ENCODE peak calls at places on chromosome 2, in six cellular contexts. One of them, this sample, is unnamed.

GRCh38 chr2:20622731-20623130 is 28.2 kb downstream of the HS1BP3 start:
- DNase-seq in caudate nucleus: no peak
- DNase-seq in stimulated activated CD4-positive, alpha-beta T cell treated with anti-CD3 and anti-CD28 coated beads, TNF-alpha, amount 100 ng/mL, for 4 hours: no peak
- DNase-seq in LoVo: no peak
- DNase-seq in skeletal muscle cell: no peak
- DNase-seq in amygdala: no peak
- DNase-seq in this sample: no peak

GRCh38 chr2:149808556-149808955 is 221.0 kb upstream of the MMADHC start:
- DNase-seq in caudate nucleus: no peak
- DNase-seq in LoVo: no peak
- DNase-seq in skeletal muscle cell: no peak
- DNase-seq in stimulated activated CD4-positive, alpha-beta T cell treated with anti-CD3 and anti-CD28 coated beads, TNF-alpha, amount 100 ng/mL, for 4 hours: no peak
- DNase-seq in amygdala: no peak
- DNase-seq in this sample: no peak

GRCh38 chr2:166057363-166058169 is 70.3 kb downstream of the SCN1A start:
- DNase-seq in caudate nucleus: no peak
- DNase-seq in amygdala: no peak
- DNase-seq in LoVo: peak
- DNase-seq in stimulated activated CD4-positive, alpha-beta T cell treated with anti-CD3 and anti-CD28 coated beads, TNF-alpha, amount 100 ng/mL, for 4 hours: no peak
- DNase-seq in skeletal muscle cell: peak
- DNase-seq in this sample: no peak

GRCh38 chr2:59804662-59805258 is 748.7 kb downstream of the BCL11A start:
- DNase-seq in skeletal muscle cell: no peak
- DNase-seq in stimulated activated CD4-positive, alpha-beta T cell treated with anti-CD3 and anti-CD28 coated beads, TNF-alpha, amount 100 ng/mL, for 4 hours: no peak
- DNase-seq in amygdala: no peak
- DNase-seq in caudate nucleus: no peak
- DNase-seq in LoVo: no peak
- DNase-seq in this sample: no peak

GRCh38 chr2:172085460-172086159 is at the start of gene DLX1:
- DNase-seq in caudate nucleus: no peak
- DNase-seq in skeletal muscle cell: no peak
- DNase-seq in LoVo: no peak
- DNase-seq in amygdala: no peak
- DNase-seq in stimulated activated CD4-positive, alpha-beta T cell treated with anti-CD3 and anti-CD28 coated beads, TNF-alpha, amount 100 ng/mL, for 4 hours: no peak
- DNase-seq in this sample: no peak

GRCh38 chr2:215269397-215270117 is 42.3 kb upstream of the ATIC start:
- DNase-seq in amygdala: no peak
- DNase-seq in stimulated activated CD4-positive, alpha-beta T cell treated with anti-CD3 and anti-CD28 coated beads, TNF-alpha, amount 100 ng/mL, for 4 hours: peak
- DNase-seq in LoVo: peak
- DNase-seq in caudate nucleus: peak
- DNase-seq in skeletal muscle cell: peak
- DNase-seq in this sample: peak

GRCh38 chr2:3433339-3433699 is 53.8 kb downstream of the TRAPPC12 start:
- DNase-seq in skeletal muscle cell: no peak
- DNase-seq in stimulated activated CD4-positive, alpha-beta T cell treated with anti-CD3 and anti-CD28 coated beads, TNF-alpha, amount 100 ng/mL, for 4 hours: no peak
- DNase-seq in caudate nucleus: no peak
- DNase-seq in amygdala: no peak
- DNase-seq in LoVo: no peak
- DNase-seq in this sample: no peak

GRCh38 chr2:86337235-86338099 is at the start of gene REEP1:
- DNase-seq in LoVo: peak
- DNase-seq in amygdala: no peak
- DNase-seq in skeletal muscle cell: no peak
- DNase-seq in stimulated activated CD4-positive, alpha-beta T cell treated with anti-CD3 and anti-CD28 coated beads, TNF-alpha, amount 100 ng/mL, for 4 hours: no peak
- DNase-seq in caudate nucleus: peak
- DNase-seq in this sample: no peak

GRCh38 chr2:117562654-117563053 is 251.8 kb upstream of the DDX18 start:
- DNase-seq in skeletal muscle cell: no peak
- DNase-seq in amygdala: no peak
- DNase-seq in LoVo: no peak
- DNase-seq in caudate nucleus: no peak
- DNase-seq in stimulated activated CD4-positive, alpha-beta T cell treated with anti-CD3 and anti-CD28 coated beads, TNF-alpha, amount 100 ng/mL, for 4 hours: no peak
- DNase-seq in this sample: no peak

GRCh38 chr2:27776097-27776496 is 4.6 kb downstream of the MRPL33 start:
- DNase-seq in stimulated activated CD4-positive, alpha-beta T cell treated with anti-CD3 and anti-CD28 coated beads, TNF-alpha, amount 100 ng/mL, for 4 hours: no peak
- DNase-seq in skeletal muscle cell: no peak
- DNase-seq in LoVo: peak
- DNase-seq in amygdala: no peak
- DNase-seq in caudate nucleus: no peak
- DNase-seq in this sample: no peak

GRCh38 chr2:216012830-216013079 is 596 bp downstream of the MREG start:
- DNase-seq in skeletal muscle cell: no peak
- DNase-seq in LoVo: peak
- DNase-seq in stimulated activated CD4-positive, alpha-beta T cell treated with anti-CD3 and anti-CD28 coated beads, TNF-alpha, amount 100 ng/mL, for 4 hours: no peak
- DNase-seq in amygdala: no peak
- DNase-seq in caudate nucleus: no peak
- DNase-seq in this sample: no peak

GRCh38 chr2:23069935-23070334 is 315.0 kb upstream of the KLHL29 start:
- DNase-seq in caudate nucleus: no peak
- DNase-seq in amygdala: no peak
- DNase-seq in stimulated activated CD4-positive, alpha-beta T cell treated with anti-CD3 and anti-CD28 coated beads, TNF-alpha, amount 100 ng/mL, for 4 hours: no peak
- DNase-seq in LoVo: no peak
- DNase-seq in skeletal muscle cell: no peak
- DNase-seq in this sample: no peak

GRCh38 chr2:42618972-42619371 is 50.5 kb downstream of the MTA3 start:
- DNase-seq in stimulated activated CD4-positive, alpha-beta T cell treated with anti-CD3 and anti-CD28 coated beads, TNF-alpha, amount 100 ng/mL, for 4 hours: no peak
- DNase-seq in caudate nucleus: no peak
- DNase-seq in LoVo: no peak
- DNase-seq in skeletal muscle cell: peak
- DNase-seq in amygdala: no peak
- DNase-seq in this sample: peak

GRCh38 chr2:98412751-98413445 is 31.8 kb upstream of the INPP4A start:
- DNase-seq in skeletal muscle cell: no peak
- DNase-seq in amygdala: no peak
- DNase-seq in caudate nucleus: no peak
- DNase-seq in LoVo: peak
- DNase-seq in stimulated activated CD4-positive, alpha-beta T cell treated with anti-CD3 and anti-CD28 coated beads, TNF-alpha, amount 100 ng/mL, for 4 hours: peak
- DNase-seq in this sample: peak

GRCh38 chr2:17208511-17208910 is 309.7 kb downstream of the RAD51AP2 start:
- DNase-seq in LoVo: no peak
- DNase-seq in skeletal muscle cell: no peak
- DNase-seq in stimulated activated CD4-positive, alpha-beta T cell treated with anti-CD3 and anti-CD28 coated beads, TNF-alpha, amount 100 ng/mL, for 4 hours: no peak
- DNase-seq in amygdala: no peak
- DNase-seq in caudate nucleus: no peak
- DNase-seq in this sample: no peak

GRCh38 chr2:234797566-234798250 is 154.1 kb upstream of the SH3BP4 start:
- DNase-seq in LoVo: no peak
- DNase-seq in caudate nucleus: no peak
- DNase-seq in amygdala: no peak
- DNase-seq in stimulated activated CD4-positive, alpha-beta T cell treated with anti-CD3 and anti-CD28 coated beads, TNF-alpha, amount 100 ng/mL, for 4 hours: no peak
- DNase-seq in skeletal muscle cell: no peak
- DNase-seq in this sample: no peak

GRCh38 chr2:97005353-97005752 is 19.0 kb upstream of the FAM178B start:
- DNase-seq in LoVo: no peak
- DNase-seq in stimulated activated CD4-positive, alpha-beta T cell treated with anti-CD3 and anti-CD28 coated beads, TNF-alpha, amount 100 ng/mL, for 4 hours: no peak
- DNase-seq in skeletal muscle cell: no peak
- DNase-seq in caudate nucleus: no peak
- DNase-seq in amygdala: no peak
- DNase-seq in this sample: no peak

GRCh38 chr2:163834841-163835240 is 99.0 kb upstream of the FIGN start:
- DNase-seq in amygdala: no peak
- DNase-seq in LoVo: no peak
- DNase-seq in skeletal muscle cell: no peak
- DNase-seq in stimulated activated CD4-positive, alpha-beta T cell treated with anti-CD3 and anti-CD28 coated beads, TNF-alpha, amount 100 ng/mL, for 4 hours: no peak
- DNase-seq in caudate nucleus: no peak
- DNase-seq in this sample: no peak

GRCh38 chr2:213818436-213818835 is 534.2 kb downstream of the SPAG16 start:
- DNase-seq in stimulated activated CD4-positive, alpha-beta T cell treated with anti-CD3 and anti-CD28 coated beads, TNF-alpha, amount 100 ng/mL, for 4 hours: no peak
- DNase-seq in amygdala: no peak
- DNase-seq in skeletal muscle cell: peak
- DNase-seq in LoVo: no peak
- DNase-seq in caudate nucleus: no peak
- DNase-seq in this sample: peak

GRCh38 chr2:26363958-26364357 is 17.4 kb upstream of the ADGRF3 start:
- DNase-seq in LoVo: no peak
- DNase-seq in amygdala: no peak
- DNase-seq in skeletal muscle cell: no peak
- DNase-seq in caudate nucleus: no peak
- DNase-seq in stimulated activated CD4-positive, alpha-beta T cell treated with anti-CD3 and anti-CD28 coated beads, TNF-alpha, amount 100 ng/mL, for 4 hours: no peak
- DNase-seq in this sample: no peak

GRCh38 chr2:134897932-134898331 is 20.7 kb upstream of the CCNT2 start:
- DNase-seq in skeletal muscle cell: no peak
- DNase-seq in caudate nucleus: no peak
- DNase-seq in LoVo: no peak
- DNase-seq in stimulated activated CD4-positive, alpha-beta T cell treated with anti-CD3 and anti-CD28 coated beads, TNF-alpha, amount 100 ng/mL, for 4 hours: no peak
- DNase-seq in amygdala: no peak
- DNase-seq in this sample: no peak

GRCh38 chr2:160405077-160405865 is 88.3 kb downstream of the RBMS1 start:
- DNase-seq in caudate nucleus: no peak
- DNase-seq in LoVo: no peak
- DNase-seq in amygdala: no peak
- DNase-seq in skeletal muscle cell: no peak
- DNase-seq in stimulated activated CD4-positive, alpha-beta T cell treated with anti-CD3 and anti-CD28 coated beads, TNF-alpha, amount 100 ng/mL, for 4 hours: no peak
- DNase-seq in this sample: no peak

GRCh38 chr2:234914371-234915154 is 37.3 kb upstream of the SH3BP4 start:
- DNase-seq in skeletal muscle cell: no peak
- DNase-seq in stimulated activated CD4-positive, alpha-beta T cell treated with anti-CD3 and anti-CD28 coated beads, TNF-alpha, amount 100 ng/mL, for 4 hours: no peak
- DNase-seq in LoVo: no peak
- DNase-seq in caudate nucleus: peak
- DNase-seq in amygdala: no peak
- DNase-seq in this sample: no peak

GRCh38 chr2:21333694-21334093 is 209.9 kb downstream of the TDRD15 start:
- DNase-seq in skeletal muscle cell: no peak
- DNase-seq in amygdala: no peak
- DNase-seq in LoVo: no peak
- DNase-seq in caudate nucleus: no peak
- DNase-seq in stimulated activated CD4-positive, alpha-beta T cell treated with anti-CD3 and anti-CD28 coated beads, TNF-alpha, amount 100 ng/mL, for 4 hours: no peak
- DNase-seq in this sample: no peak

GRCh38 chr2:138435701-138436100 is 65.9 kb upstream of the SPOPL start:
- DNase-seq in amygdala: no peak
- DNase-seq in caudate nucleus: no peak
- DNase-seq in LoVo: no peak
- DNase-seq in skeletal muscle cell: no peak
- DNase-seq in stimulated activated CD4-positive, alpha-beta T cell treated with anti-CD3 and anti-CD28 coated beads, TNF-alpha, amount 100 ng/mL, for 4 hours: no peak
- DNase-seq in this sample: no peak

GRCh38 chr2:234502285-234502918 is 5.5 kb upstream of the ARL4C start:
- DNase-seq in caudate nucleus: no peak
- DNase-seq in skeletal muscle cell: peak
- DNase-seq in LoVo: peak
- DNase-seq in amygdala: no peak
- DNase-seq in stimulated activated CD4-positive, alpha-beta T cell treated with anti-CD3 and anti-CD28 coated beads, TNF-alpha, amount 100 ng/mL, for 4 hours: no peak
- DNase-seq in this sample: no peak

GRCh38 chr2:5846881-5847280 is 154.7 kb downstream of the SOX11 start:
- DNase-seq in skeletal muscle cell: no peak
- DNase-seq in amygdala: no peak
- DNase-seq in LoVo: no peak
- DNase-seq in stimulated activated CD4-positive, alpha-beta T cell treated with anti-CD3 and anti-CD28 coated beads, TNF-alpha, amount 100 ng/mL, for 4 hours: no peak
- DNase-seq in caudate nucleus: no peak
- DNase-seq in this sample: peak

GRCh38 chr2:24919100-24919976 is 699 bp downstream of the ADCY3 start:
- DNase-seq in LoVo: peak
- DNase-seq in skeletal muscle cell: no peak
- DNase-seq in stimulated activated CD4-positive, alpha-beta T cell treated with anti-CD3 and anti-CD28 coated beads, TNF-alpha, amount 100 ng/mL, for 4 hours: peak
- DNase-seq in amygdala: no peak
- DNase-seq in caudate nucleus: no peak
- DNase-seq in this sample: no peak

GRCh38 chr2:88209526-88210131 is 39.5 kb downstream of the THNSL2 start:
- DNase-seq in LoVo: no peak
- DNase-seq in stimulated activated CD4-positive, alpha-beta T cell treated with anti-CD3 and anti-CD28 coated beads, TNF-alpha, amount 100 ng/mL, for 4 hours: no peak
- DNase-seq in amygdala: no peak
- DNase-seq in skeletal muscle cell: no peak
- DNase-seq in caudate nucleus: no peak
- DNase-seq in this sample: no peak

GRCh38 chr2:227597993-227598392 is 700 bp upstream of the SCYGR2 start:
- DNase-seq in amygdala: no peak
- DNase-seq in LoVo: peak
- DNase-seq in caudate nucleus: no peak
- DNase-seq in stimulated activated CD4-positive, alpha-beta T cell treated with anti-CD3 and anti-CD28 coated beads, TNF-alpha, amount 100 ng/mL, for 4 hours: no peak
- DNase-seq in skeletal muscle cell: no peak
- DNase-seq in this sample: no peak

This sample was measured in non-pigmented ciliary epithelial cell.